ENCODE peak calls at places on chromosomes 4 and X, in four cellular contexts. O, E, Z and F are unnamed samples.

GRCh38 chrX:3748052-3748559 is 34.7 kb upstream of the PRKX start:
- DNase-seq in E (no peak), O (no peak), Z (peak), F (no peak)

GRCh38 chrX:102514536-102514935 is 2.0 kb downstream of the TMSB15A start:
- DNase-seq in Z (no peak), O (no peak), E (no peak), F (no peak)

GRCh38 chr4:16733509-16733908 is 164.9 kb downstream of the LDB2 start:
- DNase-seq in Z (no peak), E (no peak), O (no peak), F (no peak)

GRCh38 chr4:139840773-139841172 is 175.2 kb downstream of the MGST2 start:
- DNase-seq in E (no peak), Z (no peak), O (no peak), F (no peak)

GRCh38 chr4:26028793-26029511 is 114.9 kb downstream of the SMIM20 start:
- DNase-seq in E (peak), Z (peak), O (peak), F (peak)

GRCh38 chrX:118197730-118198129 is 81.1 kb upstream of the KLHL13 start:
- DNase-seq in E (no peak), O (no peak), Z (no peak), F (no peak)

GRCh38 chrX:2707334-2707760 is 16.3 kb downstream of the CD99 start:
- DNase-seq in E (no peak), O (no peak), Z (peak), F (peak)

GRCh38 chr4:72896515-72896914 is 173.0 kb downstream of the COX18 start:
- DNase-seq in O (no peak), Z (peak), E (no peak), F (peak)

GRCh38 chr4:147794787-147795413 is 63.0 kb downstream of the ARHGAP10 start:
- DNase-seq in E (no peak), Z (no peak), O (no peak), F (no peak)

GRCh38 chr4:1337951-1338751 is 8.9 kb upstream of the UVSSA start:
- DNase-seq in Z (no peak), O (no peak), E (no peak), F (no peak)

GRCh38 chrX:38768079-38768478 is 33.2 kb upstream of the MID1IP1 start:
- DNase-seq in O (no peak), E (no peak), Z (peak), F (peak)

GRCh38 chrX:50448565-50448964 is 22.1 kb downstream of the DGKK start:
- DNase-seq in O (no peak), E (no peak), Z (peak), F (peak)

GRCh38 chr4:6471303-6472007 is 959 bp downstream of the PPP2R2C start:
- DNase-seq in Z (peak), O (peak), E (no peak), F (no peak)

GRCh38 chrX:32137525-32137924 is 1065.7 kb upstream of the FTHL17 start:
- DNase-seq in O (peak), E (peak), Z (peak), F (no peak)

GRCh38 chr4:42608551-42608950 is 48.4 kb downstream of the ATP8A1 start:
- DNase-seq in Z (no peak), O (no peak), E (no peak), F (no peak)

GRCh38 chr4:113300384-113301011 is 251.0 kb downstream of the ANK2 start:
- DNase-seq in E (no peak), Z (peak), O (no peak), F (peak)

GRCh38 chrX:135010921-135011320 is 11.4 kb downstream of the RTL8B start:
- DNase-seq in O (no peak), E (no peak), Z (no peak), F (no peak)

GRCh38 chr4:153374471-153374870 is 30.0 kb downstream of the MND1 start:
- DNase-seq in O (no peak), Z (no peak), E (no peak), F (no peak)

GRCh38 chr4:112361181-112361791 is 64.1 kb downstream of the ALPK1 start:
- DNase-seq in O (peak), Z (no peak), E (no peak), F (peak)

GRCh38 chrX:44241551-44241950 is 101.9 kb downstream of the EFHC2 start:
- DNase-seq in Z (no peak), O (no peak), E (no peak), F (no peak)

GRCh38 chr4:8699479-8700145 is 107.0 kb downstream of the CPZ start:
- DNase-seq in E (no peak), Z (no peak), O (peak), F (no peak)
- H3K4ac ChIP-seq in E (no peak), Z (no peak), O (no peak), F (no peak)

GRCh38 chrX:55342533-55343501 is 78.1 kb upstream of the PAGE3 start:
- DNase-seq in E (no peak), Z (no peak), O (peak), F (no peak)
- H3K4ac ChIP-seq in E (no peak), Z (no peak), O (no peak), F (no peak)

GRCh38 chr4:95728145-95728544 is 111.7 kb upstream of the PDHA2 start:
- DNase-seq in E (no peak), O (no peak), Z (peak), F (no peak)
- H3K4ac ChIP-seq in E (no peak), O (no peak), Z (no peak), F (no peak)

DNA sequence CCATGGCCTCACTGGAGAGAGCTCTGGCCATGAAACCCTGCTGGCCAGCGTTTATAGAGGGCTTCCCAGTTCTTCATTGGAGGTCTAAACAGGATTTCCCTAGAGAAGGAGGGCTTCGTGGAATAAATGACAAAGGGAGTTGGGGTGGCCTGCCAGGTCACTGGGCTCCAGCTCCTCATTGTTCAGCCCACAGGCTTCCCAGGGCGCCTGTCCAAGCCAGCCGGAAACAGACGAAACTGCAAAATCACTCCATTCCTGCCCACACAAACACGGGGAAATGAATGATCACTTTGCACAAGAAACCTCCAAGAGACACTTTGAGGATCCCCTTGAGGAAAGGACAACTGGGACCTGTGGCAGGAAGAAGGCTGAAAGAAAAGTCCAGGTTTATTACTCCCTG is 189.7 kb downstream of the TSPAN5 start:
- DNase-seq in O (no peak), E (no peak), Z (no peak), F (peak)
- H3K4ac ChIP-seq in O (no peak), E (no peak), Z (no peak), F (peak)